ENCODE peak calls at places on chromosomes 6 and 20, in six cellular contexts. E is astrocyte of the cerebellum; W is transverse colon; N is CD4-positive, alpha-beta T cell; D is thoracic aorta; A is AG09319. B is an unnamed sample.

GRCh38 chr6:133166706-133167105 is 74.5 kb upstream of the EYA4 start:
- DNase-seq in N (no peak), E (no peak), D (no peak), W (no peak), A (no peak), B (no peak)

GRCh38 chr6:17503051-17503450 is 97.1 kb upstream of the FAM8A1 start:
- DNase-seq in W (no peak), E (no peak), N (no peak), D (no peak), A (no peak), B (no peak)

GRCh38 chr20:54346269-54346668 is 129.1 kb upstream of the DOK5 start:
- DNase-seq in E (no peak), A (no peak), D (no peak), N (no peak), W (no peak), B (no peak)

GRCh38 chr6:71250050-71250689 is 38.4 kb upstream of the OGFRL1 start:
- DNase-seq in W (no peak), E (peak; percentile 33), N (no peak), D (no peak), A (peak; percentile 29), B (peak; percentile 88)

GRCh38 chr6:130945401-130945919 is 117.6 kb downstream of the EPB41L2 start:
- DNase-seq in A (no peak), W (no peak), D (no peak), N (no peak), E (no peak), B (peak; percentile 56)

GRCh38 chr6:104954091-104954797 is 2.7 kb upstream of the LIN28B start:
- DNase-seq in W (no peak), N (no peak), D (no peak), A (no peak), E (no peak), B (no peak)

GRCh38 chr6:110534731-110535164 is 58.3 kb upstream of the SLC22A16 start:
- DNase-seq in E (peak; percentile 65), D (no peak), N (no peak), A (no peak), W (no peak), B (peak; percentile 59)

GRCh38 chr6:14818422-14818884 is 427.4 kb upstream of the JARID2 start:
- DNase-seq in D (no peak), W (peak; percentile 83), N (no peak), A (no peak), E (no peak), B (peak; percentile 82)

GRCh38 chr6:110488606-110489005 is 12.2 kb upstream of the SLC22A16 start:
- DNase-seq in N (no peak), W (no peak), E (no peak), D (no peak), A (no peak), B (no peak)

GRCh38 chr6:129744880-129745237 is 34.9 kb upstream of the ARHGAP18 start:
- DNase-seq in E (no peak), N (no peak), W (no peak), A (no peak), D (no peak), B (no peak)

GRCh38 chr6:156787569-156788492 is 10.7 kb downstream of the ARID1B start:
- DNase-seq in D (no peak), E (no peak), A (peak; percentile 45), W (no peak), N (no peak), B (no peak)

GRCh38 chr20:9051508-9051907 is 17.4 kb upstream of the PLCB4 start:
- DNase-seq in N (no peak), A (peak; percentile 84), W (no peak), D (no peak), E (peak; percentile 91), B (peak; percentile 97)

GRCh38 chr6:18241208-18241836 is 23.0 kb downstream of the DEK start:
- DNase-seq in A (no peak), D (no peak), E (no peak), N (no peak), W (no peak), B (peak; percentile 26)

GRCh38 chr6:141488466-141488865 is 644.3 kb upstream of the GJE1 start:
- DNase-seq in W (no peak), E (no peak), D (no peak), N (no peak), A (no peak), B (peak; percentile 16)

GRCh38 chr6:149015224-149015876 is 268.5 kb downstream of the UST start:
- DNase-seq in N (no peak), A (no peak), E (peak; percentile 66), D (no peak), W (no peak), B (peak; percentile 62)

GRCh38 chr6:30888472-30889137 is 4.3 kb downstream of the DDR1 start:
- DNase-seq in W (no peak), D (no peak), A (no peak), E (no peak), N (no peak), B (peak; percentile 35)

GRCh38 chr6:68237205-68237604 is 397.9 kb upstream of the ADGRB3 start:
- DNase-seq in E (no peak), A (no peak), D (no peak), N (no peak), W (no peak), B (no peak)

GRCh38 chr20:20752712-20753111 is 40.3 kb upstream of the RALGAPA2 start:
- DNase-seq in D (no peak), N (no peak), E (no peak), W (no peak), A (no peak), B (no peak)

GRCh38 chr6:108029226-108029921 is 45.2 kb downstream of the OSTM1 start:
- DNase-seq in D (no peak), E (no peak), A (no peak), N (no peak), W (no peak), B (no peak)

GRCh38 chr20:24998631-24999445 is 6.3 kb upstream of the APMAP start:
- DNase-seq in D (no peak), E (no peak), W (peak; percentile 6), N (no peak), A (no peak), B (peak; percentile 33)

GRCh38 chr6:167005350-167006159 is 6.4 kb downstream of the CEP43 start:
- DNase-seq in W (peak; percentile 15), A (no peak), N (no peak), E (no peak), D (no peak), B (no peak)

GRCh38 chr20:33262658-33263065 is 20.4 kb upstream of the BPIFB1 start:
- DNase-seq in D (no peak), W (no peak), N (no peak), A (peak; percentile 7), E (peak; percentile 12), B (peak; percentile 55)

GRCh38 chr6:47520282-47520681 is 42.7 kb downstream of the CD2AP start:
- DNase-seq in D (no peak), W (peak; percentile 71), N (no peak), E (no peak), A (no peak), B (no peak)

GRCh38 chr20:59412251-59412650 is 111.8 kb downstream of the EDN3 start:
- DNase-seq in N (no peak), E (no peak), A (no peak), W (no peak), D (no peak), B (no peak)

GRCh38 chr6:42128460-42129359 is 13.7 kb downstream of the C6orf132 start:
- DNase-seq in D (no peak), W (no peak), N (no peak), A (no peak), E (peak; percentile 32), B (no peak)

GRCh38 chr6:75791881-75792280 is 42.8 kb downstream of the MYO6 start:
- DNase-seq in N (no peak), A (no peak), E (no peak), D (no peak), W (no peak), B (peak; percentile 13)

GRCh38 chr6:35024601-35025054 is 116.5 kb downstream of the TCP11 start:
- DNase-seq in N (no peak), W (peak; percentile 56), D (no peak), A (no peak), E (peak; percentile 72), B (peak; percentile 49)

GRCh38 chr20:35306931-35307517 is 14.8 kb upstream of the FAM83C start:
- DNase-seq in E (peak; percentile 35), N (no peak), A (no peak), W (peak; percentile 64), D (no peak), B (peak; percentile 71)

GRCh38 chr20:36481380-36482043 is 59.8 kb upstream of the MYL9 start:
- DNase-seq in A (no peak), N (no peak), D (no peak), E (no peak), W (no peak), B (no peak)
- TF ChIP-seq CTCF in A (no peak), N (no peak), D (peak; percentile 18), E (no peak), W (no peak), B (peak; percentile 6)

DNA sequence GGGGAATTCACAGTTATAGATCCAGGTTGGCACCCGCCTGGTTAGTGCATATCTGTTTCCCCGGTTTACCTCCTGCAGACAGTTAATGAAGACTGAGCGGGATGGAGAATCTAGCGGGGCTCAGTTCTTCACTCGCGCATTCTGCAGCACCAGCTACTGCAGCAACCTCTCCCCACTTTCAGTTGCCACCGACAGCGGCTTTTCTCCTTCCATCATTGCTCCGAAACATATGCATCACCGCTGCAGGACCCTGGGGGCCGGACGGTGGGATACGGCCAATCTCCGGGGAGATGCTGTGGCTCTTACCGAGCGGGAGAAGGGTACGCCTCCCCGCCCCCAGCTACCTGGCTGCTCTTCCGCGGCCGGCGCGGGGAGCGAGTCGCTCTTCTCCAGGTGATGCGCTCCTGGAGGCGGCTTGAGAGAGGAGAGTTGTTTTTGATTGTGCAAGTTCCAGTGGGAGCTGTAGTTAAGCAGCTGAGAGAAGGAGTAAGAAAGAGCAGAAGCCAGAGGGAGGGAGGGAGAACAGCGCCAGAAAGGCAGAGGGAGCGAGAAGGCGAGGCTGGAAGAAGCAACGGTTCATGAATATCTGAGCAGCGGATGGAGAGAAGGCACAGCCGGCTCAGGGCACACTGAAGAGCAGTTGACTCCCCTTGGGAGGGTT is at the start of gene SGK1:
- DNase-seq in A (peak; percentile 12), D (no peak), N (peak; percentile 25), W (no peak), E (peak; percentile 23), B (peak; percentile 42)
- TF ChIP-seq CTCF in A (peak; percentile 4), D (no peak), N (no peak), W (no peak), E (peak; percentile 20), B (no peak)

GRCh38 chr20:4090756-4091331 is 75.5 kb upstream of the RNF24 start:
- DNase-seq in E (no peak), A (peak; percentile 28), D (no peak), W (no peak), N (no peak), B (peak; percentile 86)

GRCh38 chr20:4087923-4088322 is 72.6 kb upstream of the RNF24 start:
- DNase-seq in E (no peak), N (no peak), W (no peak), A (no peak), D (no peak), B (no peak)

GRCh38 chr20:4088766-4089165 is 73.4 kb upstream of the RNF24 start:
- DNase-seq in N (no peak), D (no peak), A (no peak), W (no peak), E (no peak), B (no peak)

GRCh38 chr20:4092136-4092479 is 76.8 kb upstream of the RNF24 start:
- DNase-seq in A (no peak), W (no peak), D (no peak), E (no peak), N (no peak), B (no peak)

GRCh38 chr20:4091332-4092135 is 76.2 kb upstream of the RNF24 start:
- DNase-seq in E (no peak), A (no peak), D (no peak), N (peak; percentile 34), W (peak; percentile 66), B (peak; percentile 72)
- TF ChIP-seq CTCF in E (peak; percentile 78), A (peak; percentile 75), D (peak; percentile 69), N (peak; percentile 59), W (peak; percentile 62), B (peak; percentile 83)

GRCh38 chr6:120826253-120826652 is 508.0 kb downstream of the TBC1D32 start:
- DNase-seq in A (no peak), W (peak; percentile 17), N (no peak), D (no peak), E (no peak), B (no peak)
- TF ChIP-seq CTCF in A (peak; percentile 45), W (peak; percentile 31), N (no peak), D (peak; percentile 15), E (peak; percentile 74), B (peak; percentile 23)

B was measured in AG10803.